ENCODE peak calls at places on chromosome 3, in four cellular contexts. F, I, W and B are unnamed samples. For H3K4me1, the result is how much of the 10 kb centered on the place peaks cover.

GRCh38 chr3:95539950-95540483 is 1274.4 kb upstream of the EPHA6 start:
- DNase-seq in F (no peak), I (no peak), W (no peak), B (no peak)

GRCh38 chr3:34444137-34444536 is 645.7 kb downstream of the PDCD6IP start:
- DNase-seq in F (no peak), I (no peak), W (no peak), B (no peak)

GRCh38 chr3:195905970-195906864 is 2.1 kb downstream of the TNK2 start:
- DNase-seq in F (peak), I (peak), W (no peak), B (no peak)

GRCh38 chr3:4985330-4986174 is 6.3 kb downstream of the BHLHE40 start:
- DNase-seq in F (peak), I (peak), W (peak), B (no peak)

GRCh38 chr3:102301155-102301554 is 133.7 kb upstream of the ZPLD1 start:
- DNase-seq in F (no peak), I (no peak), W (no peak), B (no peak)

GRCh38 chr3:39752019-39752637 is 57.3 kb upstream of the MYRIP start:
- DNase-seq in F (peak), I (no peak), W (no peak), B (no peak)

GRCh38 chr3:55198554-55198953 is 270.7 kb upstream of the LRTM1 start:
- DNase-seq in F (no peak), I (peak), W (no peak), B (no peak)

GRCh38 chr3:135056084-135056730 is 261.1 kb downstream of the EPHB1 start:
- DNase-seq in F (no peak), I (no peak), W (no peak), B (no peak)

GRCh38 chr3:27216955-27217552 is 152.1 kb downstream of the NEK10 start:
- DNase-seq in F (no peak), I (peak), W (no peak), B (no peak)

GRCh38 chr3:31039145-31039544 is 144.7 kb upstream of the GADL1 start:
- DNase-seq in F (no peak), I (no peak), W (no peak), B (no peak)

GRCh38 chr3:60759439-60759838 is 491.8 kb downstream of the FHIT start:
- DNase-seq in F (no peak), I (no peak), W (no peak), B (no peak)

GRCh38 chr3:49265987-49266386 is 11.0 kb downstream of the C3orf62 start:
- DNase-seq in F (no peak), I (no peak), W (peak), B (no peak)

GRCh38 chr3:117264204-117264994 is 554.8 kb downstream of the TUSC7 start:
- DNase-seq in F (no peak), I (no peak), W (no peak), B (no peak)

GRCh38 chr3:138496436-138496835 is 62.0 kb downstream of the ESYT3 start:
- DNase-seq in F (peak), I (no peak), W (no peak), B (no peak)

GRCh38 chr3:194397757-194398312 is 1.2 kb downstream of the GP5 start:
- DNase-seq in F (no peak), I (no peak), W (no peak), B (no peak)

GRCh38 chr3:62708642-62709041 is 166.6 kb downstream of the CADPS start:
- DNase-seq in F (no peak), I (no peak), W (no peak), B (no peak)

GRCh38 chr3:126083511-126083912 is 412 bp downstream of the SLC41A3 start:
- DNase-seq in F (peak), I (peak), W (peak), B (peak)

GRCh38 chr3:181252626-181253025 is 263.1 kb upstream of the DNAJC19 start:
- DNase-seq in F (no peak), I (no peak), W (no peak), B (no peak)

GRCh38 chr3:13085081-13085845 is 12.0 kb upstream of the IQSEC1 start:
- DNase-seq in F (no peak), I (no peak), W (no peak), B (no peak)

GRCh38 chr3:50453907-50454306 is 49.5 kb downstream of the CACNA2D2 start:
- DNase-seq in F (no peak), I (no peak), W (no peak), B (no peak)

GRCh38 chr3:123072152-123072551 is 5.3 kb downstream of the PDIA5 start:
- DNase-seq in F (peak), I (no peak), W (no peak), B (no peak)

GRCh38 chr3:197320582-197320981 is 22.2 kb upstream of the DLG1 start:
- DNase-seq in F (no peak), I (no peak), W (no peak), B (no peak)

GRCh38 chr3:46922871-46923558 is 45.5 kb downstream of the PTH1R start:
- DNase-seq in F (no peak), I (no peak), W (no peak), B (no peak)
- H3K4me1 ChIP-seq in F (under half), I (under half), W (under half), B (half or more)

GRCh38 chr3:155886915-155887314 is 16.5 kb downstream of the GMPS start:
- DNase-seq in F (no peak), I (no peak), W (no peak), B (no peak)

GRCh38 chr3:155885299-155885698 is 14.8 kb downstream of the GMPS start:
- DNase-seq in F (no peak), I (no peak), W (no peak), B (no peak)

GRCh38 chr3:155880286-155880685 is 9.8 kb downstream of the GMPS start:
- DNase-seq in F (no peak), I (no peak), W (no peak), B (no peak)

GRCh38 chr3:155889212-155889611 is 18.8 kb downstream of the GMPS start:
- DNase-seq in F (no peak), I (no peak), W (no peak), B (no peak)

DNA sequence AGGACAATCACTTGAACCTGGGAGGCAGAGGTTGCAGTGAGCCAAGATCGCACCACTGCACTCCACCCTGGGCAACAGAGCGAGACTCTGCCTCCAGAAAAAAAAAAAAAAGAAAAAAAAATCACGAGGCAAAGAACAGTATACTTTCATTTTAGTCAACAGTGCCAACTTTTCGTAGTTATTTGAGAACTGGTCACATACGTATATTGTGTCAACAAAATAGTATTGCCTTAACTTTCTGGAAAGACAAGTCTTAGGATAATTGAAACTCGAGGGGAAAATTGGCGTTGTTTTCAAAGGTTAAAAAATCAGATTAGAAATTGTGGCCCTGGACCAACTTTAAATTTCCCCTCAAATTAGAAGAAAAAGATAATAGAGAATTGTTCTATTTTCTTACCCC is 13.8 kb downstream of the GMPS start:
- DNase-seq in F (no peak), I (no peak), W (no peak), B (no peak)
- H3K4me1 ChIP-seq in F (under half), I (under half), W (under half), B (under half)

GRCh38 chr3:127787966-127788365 is 34.3 kb downstream of the MGLL start:
- DNase-seq in F (no peak), I (no peak), W (no peak), B (no peak)
- H3K4me1 ChIP-seq in F (under half), I (under half), W (under half), B (half or more)

GRCh38 chr3:120192579-120192978 is 92.4 kb downstream of the GPR156 start:
- DNase-seq in F (no peak), I (peak), W (no peak), B (no peak)

GRCh38 chr3:120198305-120198878 is 86.6 kb downstream of the GPR156 start:
- DNase-seq in F (no peak), I (peak), W (no peak), B (no peak)

GRCh38 chr3:120196812-120197211 is 88.2 kb downstream of the GPR156 start:
- DNase-seq in F (no peak), I (no peak), W (no peak), B (no peak)

GRCh38 chr3:120193554-120193953 is 91.5 kb downstream of the GPR156 start:
- DNase-seq in F (no peak), I (no peak), W (no peak), B (no peak)

GRCh38 chr3:120196333-120196732 is 88.7 kb downstream of the GPR156 start:
- DNase-seq in F (no peak), I (no peak), W (no peak), B (no peak)
- H3K4me1 ChIP-seq in F (under half), I (under half), W (under half), B (under half)

GRCh38 chr3:172749201-172749965 is 1.1 kb upstream of the ECT2 start:
- DNase-seq in F (peak), I (peak), W (peak), B (no peak)
- H3K4me1 ChIP-seq in F (under half), I (under half), W (under half), B (under half)

GRCh38 chr3:105349988-105350387 is 16.7 kb upstream of the ALCAM start:
- DNase-seq in F (no peak), I (no peak), W (no peak), B (no peak)
- H3K4me1 ChIP-seq in F (under half), I (under half), W (under half), B (under half)